ENCODE peak calls at places on chromosomes 5 and 9, in ten cellular contexts. E is A549; J is T-helper 17 cell; S is mucosa of gallbladder; B is mammary epithelial cell; R is AG08395; I is brain microvascular endothelial cell; U is non-pigmented ciliary epithelial cell; D is stimulated activated CD8-positive, alpha-beta memory T cell treated with anti-CD3 and anti-CD28 coated beads, Interleukin-7, amount 100 ng/mL, for 48 hours; W is NCI-H146. L is an unnamed sample.

GRCh38 chr5:35371971-35372426 is 141.7 kb upstream of the PRLR start:
- DNase-seq in B (no peak), E (no peak), S (peak), R (no peak), W (no peak), U (no peak), I (no peak), J (no peak), D (no peak), L (no peak)

GRCh38 chr5:74120585-74120984 is 494.6 kb downstream of the ARHGEF28 start:
- DNase-seq in W (no peak), J (no peak), S (no peak), I (no peak), B (no peak), R (no peak), D (no peak), E (no peak), U (no peak), L (no peak)

GRCh38 chr5:180516440-180516839 is 22.3 kb downstream of the CNOT6 start:
- DNase-seq in W (no peak), I (no peak), B (no peak), E (no peak), R (no peak), U (no peak), S (no peak), J (no peak), D (no peak), L (no peak)

GRCh38 chr9:117355542-117355941 is 59.3 kb downstream of the ASTN2 start:
- DNase-seq in J (no peak), W (no peak), E (no peak), I (no peak), R (no peak), D (no peak), B (no peak), U (no peak), S (no peak), L (no peak)

GRCh38 chr9:26125693-26126092 is 447.4 kb upstream of the TUSC1 start:
- DNase-seq in R (no peak), B (no peak), W (no peak), I (no peak), J (no peak), S (no peak), U (no peak), E (no peak), D (no peak), L (no peak)

GRCh38 chr9:87099383-87099782 is 152.1 kb upstream of the GAS1 start:
- DNase-seq in D (no peak), I (no peak), E (no peak), S (no peak), R (no peak), B (no peak), W (no peak), U (no peak), J (no peak), L (no peak)

GRCh38 chr9:12775963-12776774 is 1.3 kb downstream of the LURAP1L start:
- DNase-seq in E (peak), D (no peak), U (peak), I (peak), B (peak), J (no peak), R (peak), W (peak), S (peak), L (peak)

GRCh38 chr9:98057095-98057799 is 715 bp downstream of the NANS start:
- DNase-seq in D (no peak), E (no peak), S (no peak), R (no peak), J (peak), B (peak), U (no peak), W (no peak), I (no peak), L (no peak)

GRCh38 chr5:65209341-65209740 is 272.4 kb downstream of the ADAMTS6 start:
- DNase-seq in J (no peak), E (no peak), D (no peak), U (peak), I (peak), W (no peak), S (no peak), B (peak), R (peak), L (no peak)

GRCh38 chr5:180289433-180289832 is 2.5 kb downstream of the MAPK9 start:
- DNase-seq in S (no peak), B (peak), R (no peak), J (no peak), U (no peak), D (no peak), W (peak), I (no peak), E (no peak), L (no peak)

GRCh38 chr9:137843355-137843754 is 34.2 kb upstream of the CACNA1B start:
- DNase-seq in W (no peak), U (no peak), E (no peak), I (no peak), R (no peak), S (no peak), D (no peak), B (no peak), J (no peak), L (no peak)

GRCh38 chr9:22829236-22829635 is 382.6 kb downstream of the DMRTA1 start:
- DNase-seq in W (no peak), J (no peak), S (no peak), R (no peak), I (no peak), D (no peak), U (no peak), E (no peak), B (no peak), L (no peak)

GRCh38 chr5:21806943-21807342 is 1046.2 kb downstream of the CDH12 start:
- DNase-seq in E (no peak), W (no peak), U (no peak), J (no peak), B (peak), R (peak), D (no peak), S (no peak), I (peak), L (no peak)

GRCh38 chr9:32524558-32525461 is 1.2 kb downstream of the RIGI start:
- DNase-seq in J (no peak), R (no peak), E (no peak), S (peak), I (peak), U (no peak), B (peak), D (no peak), W (peak), L (no peak)

GRCh38 chr5:129767927-129768380 is 20.1 kb downstream of the MINAR2 start:
- DNase-seq in J (peak), I (peak), U (peak), E (peak), S (peak), B (peak), W (peak), R (peak), D (peak), L (peak)

GRCh38 chr5:151082976-151083651 is 2.3 kb upstream of the TNIP1 start:
- DNase-seq in J (peak), E (peak), U (no peak), I (no peak), R (no peak), B (peak), D (no peak), W (peak), S (no peak), L (no peak)

GRCh38 chr5:110594866-110595265 is 131.6 kb downstream of the TMEM232 start:
- DNase-seq in B (no peak), W (no peak), R (no peak), S (no peak), I (no peak), J (no peak), D (no peak), E (no peak), U (no peak), L (no peak)

GRCh38 chr5:82772281-82772680 is 304.9 kb downstream of the TMEM167A start:
- DNase-seq in R (no peak), U (no peak), S (no peak), D (no peak), J (no peak), W (no peak), I (no peak), B (no peak), E (no peak), L (no peak)

GRCh38 chr9:128152133-128152780 is 3.0 kb downstream of the LCN2 start:
- DNase-seq in E (no peak), B (no peak), J (no peak), I (no peak), D (no peak), R (no peak), U (no peak), W (no peak), S (no peak), L (no peak)

GRCh38 chr9:120482424-120483186 is 97.4 kb downstream of the CDK5RAP2 start:
- DNase-seq in U (no peak), J (no peak), R (no peak), E (no peak), W (no peak), B (no peak), S (no peak), D (no peak), I (no peak), L (no peak)

GRCh38 chr5:14071433-14071832 is 71.7 kb upstream of the TRIO start:
- DNase-seq in R (no peak), S (no peak), W (no peak), E (no peak), D (no peak), I (no peak), J (no peak), U (no peak), B (peak), L (no peak)

GRCh38 chr5:65981969-65982368 is 55.6 kb downstream of the ERBIN start:
- DNase-seq in J (no peak), R (no peak), S (no peak), I (no peak), E (no peak), U (no peak), D (no peak), W (no peak), B (no peak), L (no peak)

GRCh38 chr5:14156611-14157493 is 13.7 kb downstream of the TRIO start:
- DNase-seq in D (no peak), I (peak), J (no peak), R (peak), B (peak), S (no peak), U (peak), W (peak), E (peak), L (no peak)

GRCh38 chr5:76303917-76304316 is 99.2 kb upstream of the IQGAP2 start:
- DNase-seq in I (no peak), B (peak), U (no peak), E (no peak), S (peak), D (no peak), J (no peak), R (no peak), W (peak), L (no peak)

GRCh38 chr9:34566972-34567371 is 22.6 kb downstream of the CNTFR start:
- DNase-seq in J (no peak), U (no peak), R (no peak), B (no peak), D (no peak), W (no peak), E (no peak), S (no peak), I (no peak), L (no peak)